ENCODE peak calls at places on chromosomes 16 and 17, in seven cellular contexts. G, I, Y, L, A, B and E are unnamed samples.

GRCh38 chr16:56852401-56852730 is 12.6 kb upstream of the SLC12A3 start:
- DNase-seq in L (no peak), I (no peak), B (no peak), A (no peak), G (no peak), Y (no peak), E (no peak)

GRCh38 chr16:79288046-79288445 is 312.5 kb downstream of the MAF start:
- DNase-seq in G (no peak), A (no peak), L (no peak), Y (no peak), I (no peak), B (no peak), E (no peak)

GRCh38 chr16:30546115-30546514 is 11.5 kb upstream of the ZNF747 start:
- DNase-seq in G (no peak), I (no peak), A (no peak), Y (no peak), B (no peak), L (no peak), E (no peak)

GRCh38 chr16:10297341-10298006 is 88.4 kb upstream of the ATF7IP2 start:
- DNase-seq in I (no peak), G (peak; percentile 6), L (no peak), B (no peak), Y (no peak), A (no peak), E (no peak)

GRCh38 chr17:76075364-76076099 is 951 bp downstream of the GALR2 start:
- DNase-seq in I (no peak), Y (no peak), A (no peak), B (no peak), L (no peak), G (no peak), E (peak; percentile 47)

GRCh38 chr16:55465077-55465896 is 13.7 kb upstream of the MMP2 start:
- DNase-seq in G (peak; percentile 87), A (peak; percentile 68), Y (peak; percentile 84), L (peak; percentile 72), B (no peak), I (peak; percentile 88), E (peak; percentile 94)

GRCh38 chr16:19980866-19981265 is 92.8 kb downstream of the GPR139 start:
- DNase-seq in I (no peak), A (no peak), B (no peak), L (no peak), G (no peak), Y (peak; percentile 8), E (peak; percentile 26)

GRCh38 chr17:42463976-42464400 is 5.3 kb downstream of the ATP6V0A1 start:
- DNase-seq in Y (no peak), B (no peak), L (no peak), I (no peak), A (no peak), G (no peak), E (no peak)

GRCh38 chr17:8831234-8831849 is 32.2 kb upstream of the MFSD6L start:
- DNase-seq in L (no peak), I (no peak), G (no peak), B (no peak), A (no peak), Y (peak; percentile 55), E (no peak)

GRCh38 chr17:8835106-8835505 is 32.4 kb downstream of the PIK3R6 start:
- DNase-seq in B (no peak), L (no peak), G (no peak), I (no peak), A (no peak), Y (no peak), E (no peak)

GRCh38 chr17:8835631-8836364 is 31.7 kb downstream of the PIK3R6 start:
- DNase-seq in I (no peak), L (no peak), A (no peak), G (no peak), B (no peak), Y (no peak), E (no peak)

GRCh38 chr17:8830141-8830540 is 31.0 kb upstream of the MFSD6L start:
- DNase-seq in L (no peak), A (no peak), Y (no peak), B (no peak), G (no peak), I (no peak), E (no peak)

DNA sequence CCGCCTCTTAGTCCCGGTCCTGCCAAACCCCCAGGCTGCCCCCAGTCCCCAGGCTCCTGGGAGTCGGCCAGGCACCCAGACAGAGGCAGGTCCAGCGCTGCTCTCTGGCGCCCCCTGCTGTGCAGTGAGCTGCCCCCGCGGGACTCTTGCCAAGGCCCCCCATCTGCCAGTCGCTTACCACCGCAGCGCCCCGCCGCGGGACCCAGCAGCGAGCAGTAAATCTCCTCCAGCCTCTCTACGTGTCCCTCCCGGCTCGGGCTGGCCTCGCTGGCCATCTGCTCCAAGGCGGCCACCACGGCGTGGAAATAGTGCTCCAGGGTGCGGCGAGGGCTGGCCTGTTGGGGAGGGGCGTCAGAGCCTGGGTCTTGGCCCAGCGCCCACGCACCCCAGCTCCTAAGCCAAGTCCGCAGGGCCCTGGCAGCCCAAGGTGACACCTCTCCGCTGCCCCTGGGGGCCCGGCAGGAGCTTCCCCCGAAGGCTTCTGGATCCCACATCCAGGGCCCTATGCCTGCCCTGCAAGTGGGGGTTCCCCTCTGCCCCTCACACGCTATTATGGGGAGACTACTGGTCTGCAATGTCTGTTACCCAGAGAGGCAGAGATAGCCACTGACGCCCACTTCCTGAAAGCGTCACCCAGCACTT is 33.7 kb upstream of the MFSD6L start:
- DNase-seq in L (no peak), A (no peak), B (no peak), Y (peak; percentile 94), I (no peak), G (no peak), E (peak; percentile 51)
- TF ChIP-seq CTCF in L (peak; percentile 59), A (peak; percentile 19), B (peak; percentile 62), Y (peak; percentile 90), I (no peak), G (peak; percentile 49), E (peak; percentile 67)

GRCh38 chr16:62068747-62069146 is 32.5 kb upstream of the CDH8 start:
- DNase-seq in Y (peak; percentile 6), G (no peak), A (no peak), L (no peak), I (no peak), B (no peak), E (no peak)
- TF ChIP-seq CTCF in Y (peak; percentile 51), G (no peak), A (no peak), L (no peak), I (no peak), B (peak; percentile 19), E (no peak)

DNA sequence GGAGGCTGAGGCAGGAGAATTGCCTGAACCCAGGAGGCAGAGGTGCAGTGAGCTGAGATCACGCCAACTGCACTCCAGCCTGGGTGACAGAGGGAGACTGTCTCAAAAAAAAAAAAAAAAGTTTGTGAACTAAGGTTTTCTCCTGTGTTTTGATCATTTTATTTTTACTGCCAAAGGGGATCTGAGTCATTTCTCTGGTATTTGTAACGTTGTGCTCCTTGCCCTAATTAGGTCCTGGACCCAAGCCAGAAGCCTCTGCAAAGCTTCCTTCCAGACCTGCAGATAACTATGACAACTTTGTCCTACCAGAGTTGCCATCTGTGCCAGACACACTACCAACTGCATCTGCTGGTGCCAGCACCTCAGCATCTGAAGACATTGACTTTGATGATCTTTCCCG is 32.1 kb downstream of the IST1 start:
- DNase-seq in A (peak; percentile 89), I (peak; percentile 34), G (peak; percentile 73), Y (no peak), L (peak; percentile 95), B (peak; percentile 92), E (no peak)
- TF ChIP-seq CTCF in A (no peak), I (no peak), G (no peak), Y (no peak), L (no peak), B (no peak), E (no peak)

DNA sequence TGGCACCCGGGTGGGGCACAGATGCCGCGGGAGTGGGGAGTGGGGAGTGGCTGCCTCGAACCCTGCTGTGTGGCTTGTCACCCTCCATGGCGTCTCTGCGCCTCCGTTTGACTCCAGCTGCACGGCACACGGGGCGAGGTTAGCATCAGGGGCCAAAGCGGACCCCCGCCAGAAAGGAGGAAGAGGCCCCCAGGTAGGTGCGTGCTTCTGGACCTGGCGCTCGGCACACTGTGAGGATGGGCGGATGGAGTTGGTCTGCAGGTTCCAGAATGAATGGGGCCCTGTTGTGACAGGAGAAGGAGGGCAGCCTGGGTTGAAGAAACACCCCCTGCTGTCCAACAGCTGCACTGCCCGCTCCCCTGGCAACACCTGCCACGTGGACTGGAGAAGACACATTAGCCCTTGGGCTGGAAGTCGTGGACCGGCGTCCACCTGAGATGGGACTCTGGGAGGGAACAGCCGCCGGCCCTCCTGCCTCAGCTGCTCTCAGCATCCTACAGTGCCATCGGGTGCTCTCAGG is 9.4 kb upstream of the FASN start:
- DNase-seq in I (no peak), G (no peak), A (no peak), Y (peak; percentile 61), L (no peak), B (no peak), E (peak; percentile 22)
- TF ChIP-seq CTCF in I (no peak), G (no peak), A (peak; percentile 5), Y (peak; percentile 68), L (no peak), B (peak; percentile 21), E (no peak)

GRCh38 chr17:45106101-45106500 is 26.2 kb downstream of the PLCD3 start:
- DNase-seq in G (no peak), Y (no peak), L (no peak), B (no peak), I (no peak), A (no peak), E (no peak)

GRCh38 chr17:45104029-45104428 is 28.3 kb downstream of the PLCD3 start:
- DNase-seq in G (no peak), L (no peak), I (no peak), Y (no peak), B (no peak), A (no peak), E (no peak)

GRCh38 chr17:45106582-45106981 is 25.7 kb downstream of the PLCD3 start:
- DNase-seq in L (no peak), I (no peak), G (no peak), Y (no peak), A (no peak), B (no peak), E (no peak)

GRCh38 chr17:45104497-45104896 is 27.8 kb downstream of the PLCD3 start:
- DNase-seq in L (no peak), B (no peak), I (no peak), Y (peak; percentile 52), G (no peak), A (no peak), E (no peak)

GRCh38 chr17:45104907-45105624 is 27.2 kb downstream of the PLCD3 start:
- DNase-seq in G (no peak), L (no peak), A (no peak), I (no peak), Y (no peak), B (no peak), E (no peak)
- TF ChIP-seq CTCF in G (no peak), L (peak; percentile 38), A (no peak), I (no peak), Y (no peak), B (no peak), E (no peak)

GRCh38 chr17:47279062-47279801 is 25.6 kb downstream of the ITGB3 start:
- DNase-seq in G (peak; percentile 82), A (peak; percentile 96), I (peak; percentile 73), L (peak; percentile 96), Y (no peak), B (peak; percentile 87), E (no peak)
- TF ChIP-seq CTCF in G (no peak), A (peak; percentile 47), I (no peak), L (peak; percentile 51), Y (no peak), B (no peak), E (no peak)